ENCODE peak calls at places on chromosomes 1 and 21, in five cellular contexts. One of them, this sample, is unnamed.

GRCh38 chr1:30791853-30792252 is 34.3 kb upstream of the LAPTM5 start:
- DNase-seq in ovary: no peak
- DNase-seq in T-helper 9 cell: no peak
- DNase-seq in HL-60: no peak
- DNase-seq in globus pallidus: no peak
- DNase-seq in this sample: no peak

GRCh38 chr1:121587230-121587569 is 402.4 kb downstream of the SRGAP2C start:
- DNase-seq in globus pallidus: no peak
- DNase-seq in HL-60: no peak
- DNase-seq in ovary: no peak
- DNase-seq in T-helper 9 cell: no peak
- DNase-seq in this sample: no peak

GRCh38 chr1:93770640-93771039 is 89.0 kb upstream of the BCAR3 start:
- DNase-seq in T-helper 9 cell: no peak
- DNase-seq in ovary: no peak
- DNase-seq in HL-60: no peak
- DNase-seq in globus pallidus: no peak
- DNase-seq in this sample: no peak

GRCh38 chr1:17624540-17625256 is 85.2 kb downstream of the ARHGEF10L start:
- DNase-seq in globus pallidus: no peak
- DNase-seq in ovary: peak
- DNase-seq in HL-60: no peak
- DNase-seq in T-helper 9 cell: no peak
- DNase-seq in this sample: peak

GRCh38 chr1:37794372-37795339 is 1.0 kb downstream of the MANEAL start:
- DNase-seq in T-helper 9 cell: no peak
- DNase-seq in HL-60: no peak
- DNase-seq in ovary: no peak
- DNase-seq in globus pallidus: no peak
- DNase-seq in this sample: no peak

GRCh38 chr1:52602328-52603300 is at the start of gene GPX7:
- DNase-seq in ovary: peak
- DNase-seq in globus pallidus: peak
- DNase-seq in HL-60: no peak
- DNase-seq in T-helper 9 cell: peak
- DNase-seq in this sample: peak

GRCh38 chr21:34229361-34229760 is 134.4 kb upstream of the KCNE2 start:
- DNase-seq in T-helper 9 cell: no peak
- DNase-seq in globus pallidus: no peak
- DNase-seq in ovary: no peak
- DNase-seq in HL-60: no peak
- DNase-seq in this sample: no peak

GRCh38 chr1:116826818-116827606 is 72.8 kb downstream of the CD2 start:
- DNase-seq in ovary: no peak
- DNase-seq in globus pallidus: no peak
- DNase-seq in HL-60: peak
- DNase-seq in T-helper 9 cell: no peak
- DNase-seq in this sample: no peak

GRCh38 chr1:186498695-186499389 is 37.9 kb upstream of the PDC start:
- DNase-seq in ovary: no peak
- DNase-seq in T-helper 9 cell: no peak
- DNase-seq in globus pallidus: no peak
- DNase-seq in HL-60: no peak
- DNase-seq in this sample: no peak

GRCh38 chr1:6285356-6285755 is 24.5 kb upstream of the GPR153 start:
- DNase-seq in T-helper 9 cell: no peak
- DNase-seq in ovary: no peak
- DNase-seq in HL-60: no peak
- DNase-seq in globus pallidus: no peak
- DNase-seq in this sample: no peak

GRCh38 chr1:151992345-151993083 is 1.1 kb downstream of the S100A10 start:
- DNase-seq in ovary: peak
- DNase-seq in HL-60: peak
- DNase-seq in globus pallidus: no peak
- DNase-seq in T-helper 9 cell: peak
- DNase-seq in this sample: peak

GRCh38 chr1:98057236-98057635 is 136.4 kb upstream of the DPYD start:
- DNase-seq in T-helper 9 cell: no peak
- DNase-seq in ovary: no peak
- DNase-seq in globus pallidus: peak
- DNase-seq in HL-60: no peak
- DNase-seq in this sample: no peak

GRCh38 chr1:203743101-203743501 is 21.9 kb upstream of the LAX1 start:
- DNase-seq in T-helper 9 cell: no peak
- DNase-seq in ovary: no peak
- DNase-seq in globus pallidus: no peak
- DNase-seq in HL-60: no peak
- DNase-seq in this sample: no peak

GRCh38 chr1:53336146-53336545 is 8.3 kb upstream of the LRP8 start:
- DNase-seq in globus pallidus: no peak
- DNase-seq in HL-60: no peak
- DNase-seq in T-helper 9 cell: no peak
- DNase-seq in ovary: no peak
- DNase-seq in this sample: no peak

GRCh38 chr1:202304370-202304769 is 37.4 kb downstream of the UBE2T start:
- DNase-seq in globus pallidus: no peak
- DNase-seq in T-helper 9 cell: no peak
- DNase-seq in ovary: no peak
- DNase-seq in HL-60: no peak
- DNase-seq in this sample: no peak

GRCh38 chr1:172778461-172779455 is 119.9 kb downstream of the FASLG start:
- DNase-seq in HL-60: no peak
- DNase-seq in T-helper 9 cell: no peak
- DNase-seq in ovary: no peak
- DNase-seq in globus pallidus: no peak
- DNase-seq in this sample: no peak

GRCh38 chr1:6635161-6635909 is 10.7 kb downstream of the THAP3 start:
- DNase-seq in T-helper 9 cell: no peak
- DNase-seq in globus pallidus: no peak
- DNase-seq in HL-60: no peak
- DNase-seq in ovary: no peak
- DNase-seq in this sample: no peak

GRCh38 chr1:150552692-150553278 is 3.6 kb downstream of the ADAMTSL4 start:
- DNase-seq in T-helper 9 cell: no peak
- DNase-seq in ovary: peak
- DNase-seq in HL-60: no peak
- DNase-seq in globus pallidus: no peak
- DNase-seq in this sample: peak

GRCh38 chr1:44348046-44348628 is 6.9 kb downstream of the ERI3 start:
- DNase-seq in ovary: no peak
- DNase-seq in HL-60: no peak
- DNase-seq in T-helper 9 cell: no peak
- DNase-seq in globus pallidus: peak
- DNase-seq in this sample: no peak

GRCh38 chr1:164794310-164794709 is 235.3 kb downstream of the PBX1 start:
- DNase-seq in ovary: no peak
- DNase-seq in T-helper 9 cell: no peak
- DNase-seq in globus pallidus: no peak
- DNase-seq in HL-60: no peak
- DNase-seq in this sample: no peak

GRCh38 chr1:211724711-211725196 is 49.3 kb upstream of the NEK2 start:
- DNase-seq in ovary: peak
- DNase-seq in T-helper 9 cell: no peak
- DNase-seq in globus pallidus: no peak
- DNase-seq in HL-60: no peak
- DNase-seq in this sample: no peak

GRCh38 chr1:33925586-33925985 is 61.7 kb downstream of the HMGB4 start:
- DNase-seq in HL-60: no peak
- DNase-seq in T-helper 9 cell: no peak
- DNase-seq in globus pallidus: peak
- DNase-seq in ovary: no peak
- DNase-seq in this sample: no peak

This sample was measured in psoas muscle.